ENCODE peak calls at places on chromosome 2, in seven cellular contexts. One of them, this sample, is unnamed.

GRCh38 chr2:160700006-160700405 is 206.4 kb upstream of the RBMS1 start:
- DNase-seq in transverse colon: no peak
- DNase-seq in SK-N-SH: no peak
- DNase-seq in A549: no peak
- DNase-seq in suprapubic skin: no peak
- DNase-seq in stomach: no peak
- DNase-seq in K562: no peak
- DNase-seq in this sample: no peak

GRCh38 chr2:144405313-144405710 is 114.6 kb downstream of the ZEB2 start:
- DNase-seq in transverse colon: no peak
- DNase-seq in SK-N-SH: no peak
- DNase-seq in A549: no peak
- DNase-seq in suprapubic skin: no peak
- DNase-seq in stomach: no peak
- DNase-seq in K562: no peak
- DNase-seq in this sample: no peak

GRCh38 chr2:223937535-223937934 is 7.6 kb downstream of the WDFY1 start:
- DNase-seq in transverse colon: no peak
- DNase-seq in SK-N-SH: no peak
- DNase-seq in A549: no peak
- DNase-seq in suprapubic skin: no peak
- DNase-seq in stomach: no peak
- DNase-seq in K562: no peak
- DNase-seq in this sample: no peak

GRCh38 chr2:17479875-17480274 is 38.4 kb downstream of the RAD51AP2 start:
- DNase-seq in transverse colon: no peak
- DNase-seq in SK-N-SH: no peak
- DNase-seq in A549: no peak
- DNase-seq in suprapubic skin: no peak
- DNase-seq in stomach: no peak
- DNase-seq in K562: no peak
- DNase-seq in this sample: no peak

GRCh38 chr2:208092093-208092832 is 32.1 kb downstream of the CRYGD start:
- DNase-seq in transverse colon: no peak
- DNase-seq in SK-N-SH: no peak
- DNase-seq in A549: no peak
- DNase-seq in suprapubic skin: no peak
- DNase-seq in stomach: no peak
- DNase-seq in K562: no peak
- DNase-seq in this sample: no peak

GRCh38 chr2:211407076-211407475 is 850.7 kb downstream of the CPS1 start:
- DNase-seq in transverse colon: no peak
- DNase-seq in SK-N-SH: no peak
- DNase-seq in A549: no peak
- DNase-seq in suprapubic skin: no peak
- DNase-seq in stomach: no peak
- DNase-seq in K562: no peak
- DNase-seq in this sample: no peak

GRCh38 chr2:105329561-105330495 is at the start of gene TGFBRAP1:
- DNase-seq in transverse colon: peak; percentile 62
- DNase-seq in SK-N-SH: peak; percentile 93
- DNase-seq in A549: peak; percentile 60
- DNase-seq in suprapubic skin: peak; percentile 82
- DNase-seq in stomach: peak; percentile 71
- DNase-seq in K562: peak; percentile 80
- DNase-seq in this sample: peak; percentile 44

GRCh38 chr2:229601936-229602335 is 112.4 kb downstream of the DNER start:
- DNase-seq in transverse colon: no peak
- DNase-seq in SK-N-SH: no peak
- DNase-seq in A549: no peak
- DNase-seq in suprapubic skin: no peak
- DNase-seq in stomach: no peak
- DNase-seq in K562: no peak
- DNase-seq in this sample: no peak

GRCh38 chr2:64423303-64423702 is 30.7 kb upstream of the LGALSL start:
- DNase-seq in transverse colon: no peak
- DNase-seq in SK-N-SH: no peak
- DNase-seq in A549: no peak
- DNase-seq in suprapubic skin: no peak
- DNase-seq in stomach: no peak
- DNase-seq in K562: no peak
- DNase-seq in this sample: no peak

GRCh38 chr2:239203443-239204142 is 197.2 kb downstream of the HDAC4 start:
- DNase-seq in transverse colon: no peak
- DNase-seq in SK-N-SH: no peak
- DNase-seq in A549: no peak
- DNase-seq in suprapubic skin: peak; percentile 60
- DNase-seq in stomach: no peak
- DNase-seq in K562: no peak
- DNase-seq in this sample: no peak

GRCh38 chr2:6814312-6814711 is 51.4 kb downstream of the CMPK2 start:
- DNase-seq in transverse colon: no peak
- DNase-seq in SK-N-SH: no peak
- DNase-seq in A549: no peak
- DNase-seq in suprapubic skin: no peak
- DNase-seq in stomach: no peak
- DNase-seq in K562: no peak
- DNase-seq in this sample: no peak

GRCh38 chr2:241627675-241628074 is 9.3 kb downstream of the THAP4 start:
- DNase-seq in transverse colon: no peak
- DNase-seq in SK-N-SH: no peak
- DNase-seq in A549: no peak
- DNase-seq in suprapubic skin: no peak
- DNase-seq in stomach: no peak
- DNase-seq in K562: no peak
- DNase-seq in this sample: no peak

GRCh38 chr2:38978504-38978903 is 88.8 kb downstream of the ARHGEF33 start:
- DNase-seq in transverse colon: no peak
- DNase-seq in SK-N-SH: no peak
- DNase-seq in A549: no peak
- DNase-seq in suprapubic skin: no peak
- DNase-seq in stomach: no peak
- DNase-seq in K562: no peak
- DNase-seq in this sample: no peak

GRCh38 chr2:203683932-203684556 is 22.4 kb upstream of the CD28 start:
- DNase-seq in transverse colon: no peak
- DNase-seq in SK-N-SH: no peak
- DNase-seq in A549: peak; percentile 38
- DNase-seq in suprapubic skin: no peak
- DNase-seq in stomach: no peak
- DNase-seq in K562: no peak
- DNase-seq in this sample: no peak

GRCh38 chr2:66173635-66174034 is 261.3 kb upstream of the MEIS1 start:
- DNase-seq in transverse colon: no peak
- DNase-seq in SK-N-SH: no peak
- DNase-seq in A549: no peak
- DNase-seq in suprapubic skin: no peak
- DNase-seq in stomach: no peak
- DNase-seq in K562: no peak
- DNase-seq in this sample: no peak

GRCh38 chr2:120854766-120855530 is 119.3 kb downstream of the GLI2 start:
- DNase-seq in transverse colon: no peak
- DNase-seq in SK-N-SH: no peak
- DNase-seq in A549: no peak
- DNase-seq in suprapubic skin: no peak
- DNase-seq in stomach: no peak
- DNase-seq in K562: no peak
- DNase-seq in this sample: peak; percentile 26

GRCh38 chr2:42171396-42171971 is 2.3 kb downstream of the EML4 start:
- DNase-seq in transverse colon: no peak
- DNase-seq in SK-N-SH: peak; percentile 45
- DNase-seq in A549: no peak
- DNase-seq in suprapubic skin: no peak
- DNase-seq in stomach: no peak
- DNase-seq in K562: no peak
- DNase-seq in this sample: no peak

GRCh38 chr2:8517850-8518480 is 163.9 kb upstream of the ID2 start:
- DNase-seq in transverse colon: no peak
- DNase-seq in SK-N-SH: no peak
- DNase-seq in A549: no peak
- DNase-seq in suprapubic skin: no peak
- DNase-seq in stomach: no peak
- DNase-seq in K562: no peak
- DNase-seq in this sample: no peak

GRCh38 chr2:86238354-86238753 is 39.1 kb downstream of the MRPL35 start:
- DNase-seq in transverse colon: no peak
- DNase-seq in SK-N-SH: no peak
- DNase-seq in A549: no peak
- DNase-seq in suprapubic skin: no peak
- DNase-seq in stomach: no peak
- DNase-seq in K562: no peak
- DNase-seq in this sample: no peak

GRCh38 chr2:239469101-239469960 is 68.5 kb upstream of the HDAC4 start:
- DNase-seq in transverse colon: no peak
- DNase-seq in SK-N-SH: no peak
- DNase-seq in A549: no peak
- DNase-seq in suprapubic skin: peak; percentile 61
- DNase-seq in stomach: peak; percentile 21
- DNase-seq in K562: no peak
- DNase-seq in this sample: no peak

GRCh38 chr2:47177042-47177565 is 22.0 kb upstream of the STPG4 start:
- DNase-seq in transverse colon: no peak
- DNase-seq in SK-N-SH: no peak
- DNase-seq in A549: no peak
- DNase-seq in suprapubic skin: no peak
- DNase-seq in stomach: no peak
- DNase-seq in K562: no peak
- DNase-seq in this sample: no peak

GRCh38 chr2:47173986-47174730 is 19.1 kb upstream of the STPG4 start:
- DNase-seq in transverse colon: no peak
- DNase-seq in SK-N-SH: no peak
- DNase-seq in A549: no peak
- DNase-seq in suprapubic skin: no peak
- DNase-seq in stomach: no peak
- DNase-seq in K562: no peak
- DNase-seq in this sample: no peak

GRCh38 chr2:47172156-47172921 is 17.2 kb upstream of the STPG4 start:
- DNase-seq in transverse colon: no peak
- DNase-seq in SK-N-SH: no peak
- DNase-seq in A549: peak; percentile 68
- DNase-seq in suprapubic skin: no peak
- DNase-seq in stomach: no peak
- DNase-seq in K562: no peak
- DNase-seq in this sample: no peak

GRCh38 chr2:47172922-47173695 is 18.0 kb upstream of the STPG4 start:
- DNase-seq in transverse colon: no peak
- DNase-seq in SK-N-SH: no peak
- DNase-seq in A549: no peak
- DNase-seq in suprapubic skin: no peak
- DNase-seq in stomach: no peak
- DNase-seq in K562: no peak
- DNase-seq in this sample: no peak

GRCh38 chr2:47174731-47175361 is 19.7 kb upstream of the STPG4 start:
- DNase-seq in transverse colon: peak; percentile 82
- DNase-seq in SK-N-SH: peak; percentile 38
- DNase-seq in A549: peak; percentile 87
- DNase-seq in suprapubic skin: no peak
- DNase-seq in stomach: peak; percentile 64
- DNase-seq in K562: peak; percentile 39
- DNase-seq in this sample: peak; percentile 48
- TF ChIP-seq EP300 in transverse colon: no peak
- TF ChIP-seq EP300 in SK-N-SH: no peak
- TF ChIP-seq EP300 in A549: no peak
- TF ChIP-seq EP300 in suprapubic skin: no peak
- TF ChIP-seq EP300 in stomach: no peak
- TF ChIP-seq EP300 in K562: peak; percentile 3
- TF ChIP-seq EP300 in this sample: no peak

GRCh38 chr2:20613342-20613916 is 37.5 kb downstream of the HS1BP3 start:
- DNase-seq in transverse colon: no peak
- DNase-seq in SK-N-SH: peak; percentile 74
- DNase-seq in A549: no peak
- DNase-seq in suprapubic skin: peak; percentile 52
- DNase-seq in stomach: no peak
- DNase-seq in K562: no peak
- DNase-seq in this sample: no peak
- H3K4me1 ChIP-seq in transverse colon: peaks cover 69% of the 10 kb centered on the region
- H3K4me1 ChIP-seq in SK-N-SH: peaks cover 17% of the 10 kb centered on the region
- H3K4me1 ChIP-seq in A549: peaks cover 18% of the 10 kb centered on the region
- H3K4me1 ChIP-seq in suprapubic skin: peaks cover 69% of the 10 kb centered on the region
- H3K4me1 ChIP-seq in stomach: peaks cover 72% of the 10 kb centered on the region
- H3K4me1 ChIP-seq in K562: peaks cover 24% of the 10 kb centered on the region
- H3K4me1 ChIP-seq in this sample: peaks cover 42% of the 10 kb centered on the region

GRCh38 chr2:222038086-222038802 is 260.6 kb downstream of the PAX3 start:
- DNase-seq in transverse colon: no peak
- DNase-seq in SK-N-SH: no peak
- DNase-seq in A549: no peak
- DNase-seq in suprapubic skin: no peak
- DNase-seq in stomach: no peak
- DNase-seq in K562: no peak
- DNase-seq in this sample: no peak
- TF ChIP-seq CTCF in transverse colon: peak; percentile 23
- TF ChIP-seq CTCF in SK-N-SH: peak; percentile 55
- TF ChIP-seq CTCF in A549: peak; percentile 35
- TF ChIP-seq CTCF in suprapubic skin: no peak
- TF ChIP-seq CTCF in stomach: no peak
- TF ChIP-seq CTCF in K562: peak; percentile 19
- TF ChIP-seq CTCF in this sample: no peak

GRCh38 chr2:3633982-3634630 is 23.9 kb upstream of the ALLC start:
- DNase-seq in transverse colon: no peak
- DNase-seq in SK-N-SH: no peak
- DNase-seq in A549: no peak
- DNase-seq in suprapubic skin: peak; percentile 56
- DNase-seq in stomach: no peak
- DNase-seq in K562: no peak
- DNase-seq in this sample: no peak

GRCh38 chr2:3633089-3633981 is 24.7 kb upstream of the ALLC start:
- DNase-seq in transverse colon: peak; percentile 5
- DNase-seq in SK-N-SH: no peak
- DNase-seq in A549: no peak
- DNase-seq in suprapubic skin: peak; percentile 72
- DNase-seq in stomach: no peak
- DNase-seq in K562: no peak
- DNase-seq in this sample: peak; percentile 82

GRCh38 chr2:3636586-3637310 is 21.3 kb upstream of the ALLC start:
- DNase-seq in transverse colon: no peak
- DNase-seq in SK-N-SH: no peak
- DNase-seq in A549: no peak
- DNase-seq in suprapubic skin: peak; percentile 56
- DNase-seq in stomach: peak; percentile 11
- DNase-seq in K562: no peak
- DNase-seq in this sample: peak; percentile 12

GRCh38 chr2:3635171-3636008 is 22.6 kb upstream of the ALLC start:
- DNase-seq in transverse colon: no peak
- DNase-seq in SK-N-SH: no peak
- DNase-seq in A549: no peak
- DNase-seq in suprapubic skin: peak; percentile 75
- DNase-seq in stomach: peak; percentile 21
- DNase-seq in K562: no peak
- DNase-seq in this sample: no peak

DNA sequence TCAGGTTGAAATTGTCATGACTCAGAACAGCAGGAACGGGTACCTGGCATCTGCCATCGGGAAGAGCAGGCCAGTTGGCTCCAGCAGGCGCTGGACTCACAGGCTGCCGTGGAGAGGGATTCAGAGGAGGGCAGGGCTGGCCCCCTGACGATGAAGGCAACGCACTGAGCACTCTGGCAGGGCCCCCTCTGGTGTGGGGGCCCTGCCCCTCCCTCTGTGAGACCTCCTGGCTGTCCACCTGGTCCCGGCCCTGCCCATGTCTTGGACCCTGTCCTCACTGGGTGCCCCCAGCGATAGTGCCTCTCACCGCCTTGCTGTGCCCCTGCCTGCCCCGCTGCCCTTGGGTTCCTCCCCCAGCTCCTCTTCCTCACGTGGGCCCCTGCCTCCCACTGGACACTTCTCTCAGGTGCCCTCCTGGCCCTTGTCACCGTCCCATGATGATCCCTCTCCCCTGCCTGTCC is 23.3 kb upstream of the ALLC start:
- DNase-seq in transverse colon: no peak
- DNase-seq in SK-N-SH: no peak
- DNase-seq in A549: no peak
- DNase-seq in suprapubic skin: peak; percentile 71
- DNase-seq in stomach: peak; percentile 10
- DNase-seq in K562: no peak
- DNase-seq in this sample: peak; percentile 38
- TF ChIP-seq EP300 in transverse colon: no peak
- TF ChIP-seq EP300 in SK-N-SH: no peak
- TF ChIP-seq EP300 in A549: no peak
- TF ChIP-seq EP300 in suprapubic skin: no peak
- TF ChIP-seq EP300 in stomach: no peak
- TF ChIP-seq EP300 in K562: no peak
- TF ChIP-seq EP300 in this sample: no peak

This sample was measured in ovary.